ENCODE peak calls at places on chromosomes 5 and 9, in five cellular contexts. G is SK-N-SH, Q is foreskin keratinocyte, R is adrenal gland, Y is DND-41. P is an unnamed sample. For H3K4me1, the result is how much of the 10 kb centered on the place peaks cover.

GRCh38 chr5:147658293-147658932 is 124.1 kb downstream of the JAKMIP2 start:
- DNase-seq in Q (no peak), G (no peak), Y (no peak), R (no peak), P (no peak)

GRCh38 chr9:121598167-121599000 is 53.0 kb upstream of the DAB2IP start:
- DNase-seq in Y (no peak), Q (peak), G (no peak), R (peak), P (peak)

GRCh38 chr5:180116441-180117377 is 45.1 kb upstream of the RNF130 start:
- DNase-seq in Y (no peak), R (no peak), G (peak), Q (no peak), P (peak)

GRCh38 chr5:43573058-43573457 is 16.2 kb upstream of the PAIP1 start:
- DNase-seq in Q (no peak), G (no peak), Y (no peak), R (no peak), P (no peak)

GRCh38 chr9:12464910-12465512 is 228.2 kb upstream of the TYRP1 start:
- DNase-seq in G (peak), Q (no peak), R (no peak), Y (no peak), P (no peak)

GRCh38 chr9:134781895-134782294 is 98.7 kb upstream of the FCN2 start:
- DNase-seq in G (peak), Q (no peak), R (no peak), Y (peak), P (no peak)

GRCh38 chr5:96280946-96281393 is 152.1 kb downstream of the PCSK1 start:
- DNase-seq in Q (peak), R (no peak), G (peak), Y (no peak), P (no peak)

GRCh38 chr5:44665101-44665701 is 143.5 kb upstream of the MRPS30 start:
- DNase-seq in R (no peak), Y (no peak), Q (peak), G (no peak), P (no peak)

GRCh38 chr5:152464048-152464447 is 59.0 kb upstream of the NMUR2 start:
- DNase-seq in G (no peak), Y (no peak), R (no peak), Q (no peak), P (no peak)

GRCh38 chr5:148978370-148979103 is 84.3 kb downstream of the SH3TC2 start:
- DNase-seq in Y (no peak), Q (no peak), G (no peak), R (no peak), P (no peak)

GRCh38 chr5:1268666-1269065 is 26.2 kb downstream of the TERT start:
- DNase-seq in G (no peak), Y (peak), R (no peak), Q (no peak), P (no peak)

GRCh38 chr9:126618590-126619335 is 5.0 kb downstream of the LMX1B start:
- DNase-seq in Y (no peak), G (peak), R (no peak), Q (no peak), P (no peak)

GRCh38 chr5:146529984-146530383 is 14.0 kb upstream of the GPR151 start:
- DNase-seq in R (no peak), Q (no peak), G (no peak), Y (no peak), P (no peak)

GRCh38 chr5:43336159-43336558 is 22.9 kb upstream of the HMGCS1 start:
- DNase-seq in G (no peak), Y (no peak), R (no peak), Q (peak), P (no peak)

GRCh38 chr5:142032747-142033631 is 20.2 kb upstream of the GNPDA1 start:
- DNase-seq in Y (no peak), G (no peak), R (no peak), Q (no peak), P (no peak)

GRCh38 chr9:103397868-103398600 is 402.9 kb downstream of the CYLC2 start:
- DNase-seq in Q (peak), R (peak), Y (peak), G (peak), P (peak)

GRCh38 chr5:109399092-109399759 is 10.5 kb downstream of the PJA2 start:
- DNase-seq in Y (no peak), Q (no peak), R (no peak), G (no peak), P (no peak)

GRCh38 chr5:137752873-137753226 is 1.3 kb downstream of the HNRNPA0 start:
- DNase-seq in Q (no peak), G (no peak), Y (peak), R (peak), P (peak)

GRCh38 chr5:119613937-119614336 is 15.4 kb upstream of the FAM170A start:
- DNase-seq in R (no peak), G (no peak), Y (no peak), Q (no peak), P (no peak)

GRCh38 chr9:109449036-109449798 is 48.9 kb downstream of the PTPN3 start:
- DNase-seq in G (no peak), R (no peak), Y (no peak), Q (peak), P (peak)
- H3K4me1 ChIP-seq in G (under half), R (under half), Y (half or more), Q (under half), P (under half)

GRCh38 chr9:70413427-70413797 is 1.0 kb downstream of the KLF9 start:
- DNase-seq in Q (no peak), G (peak), R (no peak), Y (no peak), P (no peak)
- H3K4me1 ChIP-seq in Q (under half), G (under half), R (half or more), Y (under half), P (under half)

DNA sequence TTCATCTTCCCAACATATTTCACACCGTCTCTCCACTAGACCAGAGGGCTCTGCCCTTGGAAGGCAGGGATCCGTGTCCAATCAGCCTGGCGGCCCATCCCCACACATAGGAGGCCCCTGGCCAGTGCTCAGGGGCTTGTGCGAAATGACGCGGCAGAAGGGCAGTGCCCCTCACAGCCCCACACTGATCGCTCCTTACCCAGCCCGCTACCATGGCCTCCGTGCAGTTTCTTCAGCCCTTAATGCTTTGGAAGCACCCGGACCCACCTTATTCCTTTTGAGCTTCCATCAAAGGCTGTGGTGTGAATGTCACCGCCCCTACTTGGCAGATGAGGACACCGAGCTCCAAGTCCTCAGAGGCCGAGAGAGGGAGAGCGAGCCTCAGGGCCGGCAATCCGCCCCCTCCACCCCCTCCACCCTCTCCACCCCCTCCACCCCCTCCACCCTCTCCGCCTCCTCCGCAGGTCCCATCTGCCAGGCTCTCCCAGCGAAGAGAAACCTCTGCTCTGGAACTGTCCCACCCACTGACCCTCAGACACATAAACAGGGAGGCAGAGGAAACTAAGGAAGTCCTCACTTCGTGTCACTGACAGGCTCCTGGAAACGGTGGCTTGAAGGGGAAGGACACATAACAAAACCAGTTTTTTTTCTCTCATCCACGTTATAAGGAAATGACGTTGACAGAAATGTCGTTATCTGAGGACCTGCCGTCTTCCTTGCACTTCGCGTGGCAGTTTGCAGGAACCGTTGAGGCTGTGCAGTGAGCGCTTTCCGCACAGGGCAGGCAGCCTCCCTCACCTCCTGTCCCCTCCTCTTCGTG is 13.9 kb downstream of the QSOX2 start:
- DNase-seq in Y (no peak), R (no peak), G (no peak), Q (no peak), P (no peak)
- H3K4me1 ChIP-seq in Y (under half), R (under half), G (under half), Q (under half), P (under half)

DNA sequence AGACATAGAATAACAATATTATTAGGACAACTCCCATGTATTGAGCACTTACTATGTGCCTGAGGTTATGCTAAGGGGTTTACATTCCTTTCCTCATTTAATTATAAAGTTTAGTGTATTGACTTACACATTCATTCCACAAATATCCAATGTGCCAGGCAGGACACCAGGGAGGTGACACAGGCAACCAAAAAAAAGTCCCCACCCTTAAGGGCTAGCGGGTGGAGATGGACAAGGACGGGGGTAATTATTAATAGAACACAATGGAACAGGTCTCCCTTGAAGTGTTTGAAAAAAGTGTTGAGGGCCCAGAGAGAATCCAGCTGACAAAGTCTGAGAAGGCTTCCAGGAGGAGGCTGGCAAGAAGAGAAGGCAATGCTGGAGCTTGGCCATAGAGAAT is 5.7 kb downstream of the TBC1D2 start:
- DNase-seq in G (no peak), Y (no peak), Q (no peak), R (no peak), P (no peak)
- H3K4me1 ChIP-seq in G (under half), Y (under half), Q (under half), R (under half), P (under half)